ENCODE peak calls at places on chromosomes 5 and 9, in seven cellular contexts. K is IMR-90, F is mesenchymal stem cell, P is mesendoderm, Z is H1, A is trophoblast cell, Q is H9. T is an unnamed sample.

GRCh38 chr5:154542581-154542980 is 64.6 kb upstream of the HAND1 start:
- DNase-seq in K (no peak), Q (no peak), P (no peak), F (no peak), A (no peak), Z (no peak), T (no peak)

GRCh38 chr5:41522193-41522786 is 11.9 kb upstream of the PLCXD3 start:
- DNase-seq in F (no peak), Z (no peak), Q (no peak), A (no peak), P (peak; percentile 72), K (no peak), T (no peak)

GRCh38 chr5:179051784-179052183 is 8.4 kb upstream of the ZNF354C start:
- DNase-seq in P (no peak), Q (no peak), A (peak; percentile 70), K (no peak), Z (no peak), F (no peak), T (no peak)

GRCh38 chr9:126698756-126699155 is 85.0 kb downstream of the LMX1B start:
- DNase-seq in Z (no peak), F (no peak), A (no peak), K (no peak), P (no peak), Q (no peak), T (no peak)

GRCh38 chr5:156402387-156402921 is 75.5 kb downstream of the SGCD start:
- DNase-seq in P (peak; percentile 83), Q (peak; percentile 72), K (no peak), Z (peak; percentile 9), A (no peak), F (peak; percentile 51), T (peak; percentile 33)

GRCh38 chr5:61866930-61867329 is 439.1 kb upstream of the KIF2A start:
- DNase-seq in Q (no peak), A (no peak), P (no peak), K (peak; percentile 38), Z (no peak), F (peak; percentile 69), T (no peak)

GRCh38 chr5:125696762-125697161 is 726.4 kb upstream of the GRAMD2B start:
- DNase-seq in K (peak; percentile 87), Z (no peak), P (no peak), Q (no peak), A (peak; percentile 16), F (peak; percentile 45), T (no peak)

GRCh38 chr5:132510076-132510475 is 19.5 kb upstream of the IRF1 start:
- DNase-seq in F (peak; percentile 97), Z (no peak), Q (no peak), K (peak; percentile 96), A (no peak), P (no peak), T (no peak)

GRCh38 chr9:101254733-101255473 is 129.9 kb downstream of the BAAT start:
- DNase-seq in A (no peak), K (no peak), P (no peak), F (no peak), Q (no peak), Z (no peak), T (no peak)

GRCh38 chr5:19235101-19235584 is 752.9 kb downstream of the CDH18 start:
- DNase-seq in Q (no peak), A (no peak), Z (no peak), K (no peak), P (no peak), F (peak; percentile 24), T (no peak)

GRCh38 chr9:136050706-136051567 is 44.2 kb downstream of the NACC2 start:
- DNase-seq in P (peak; percentile 34), Q (peak; percentile 48), Z (no peak), K (peak; percentile 16), F (peak; percentile 53), A (no peak), T (peak; percentile 40)

GRCh38 chr9:136051568-136052432 is 43.3 kb downstream of the NACC2 start:
- DNase-seq in A (peak; percentile 89), K (peak; percentile 94), P (peak; percentile 86), Q (peak; percentile 79), F (peak; percentile 98), Z (peak; percentile 50), T (peak; percentile 53)

GRCh38 chr9:136052991-136053756 is 41.9 kb downstream of the NACC2 start:
- DNase-seq in Z (no peak), P (peak; percentile 43), A (no peak), K (no peak), Q (peak; percentile 62), F (peak; percentile 32), T (no peak)

GRCh38 chr9:136053757-136054142 is 41.3 kb downstream of the NACC2 start:
- DNase-seq in F (no peak), Z (no peak), P (no peak), Q (no peak), A (no peak), K (no peak), T (no peak)

DNA sequence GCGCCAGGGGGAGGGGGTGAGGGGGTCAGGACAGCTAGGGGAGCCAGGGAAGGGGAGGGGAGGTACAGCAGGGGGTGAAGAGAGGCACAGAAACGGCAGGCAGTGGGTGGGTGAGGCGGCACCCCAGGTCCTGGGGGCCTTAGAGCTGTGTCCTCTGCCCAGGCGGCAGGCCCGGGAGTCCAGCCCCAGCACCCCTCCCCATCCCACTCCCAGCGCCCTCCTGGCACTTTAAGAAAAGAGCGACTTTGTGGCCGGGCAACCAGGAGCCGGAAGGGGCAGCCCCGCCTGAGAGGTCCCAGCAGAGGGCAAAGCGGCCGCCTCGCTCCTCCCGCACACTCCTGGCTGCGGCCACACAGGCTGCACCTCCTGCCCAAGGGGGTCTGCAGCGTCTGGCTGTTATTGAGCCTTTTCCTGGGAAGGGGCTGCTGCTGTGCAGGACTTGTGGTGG is 42.6 kb downstream of the NACC2 start:
- DNase-seq in P (no peak), Z (no peak), A (no peak), K (no peak), Q (peak; percentile 67), F (no peak), T (no peak)
- H2AK5ac ChIP-seq in P (peak overlapping the region; percentile 45), Z (peak overlapping the region; percentile 70), A (peak overlapping the region; percentile 11), K (peak overlapping the region; percentile 96), Q (no peak overlapping the region), F (peak overlapping the region; percentile 96), T (peak overlapping the region; percentile 96)

DNA sequence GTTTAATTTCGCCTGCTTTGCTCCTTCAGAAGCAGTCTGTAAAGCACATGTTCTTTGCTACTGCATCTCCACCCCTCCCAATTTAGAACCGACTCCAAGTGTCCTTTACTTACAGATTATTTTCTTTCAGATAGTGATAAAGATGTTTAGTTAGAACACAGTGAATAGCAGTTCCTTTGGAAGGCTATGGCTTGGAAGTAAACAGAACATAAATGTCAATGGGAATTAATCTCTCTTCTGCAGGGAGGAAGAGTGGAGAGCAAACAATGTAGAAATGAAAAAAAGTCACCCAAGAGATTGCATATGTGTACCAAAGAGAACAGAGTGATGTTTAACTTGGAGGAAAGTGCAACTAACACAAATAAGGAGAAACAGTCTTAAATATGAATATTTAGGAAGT is 4.2 kb upstream of the CARTPT start:
- DNase-seq in K (no peak), A (no peak), P (no peak), Q (no peak), F (no peak), Z (no peak), T (no peak)
- H3K27me3 ChIP-seq in K (peaks cover 18% of the 10 kb centered on the region), A (peaks cover 10% of the 10 kb centered on the region), P (peaks cover 4% of the 10 kb centered on the region), Q (peaks cover 14% of the 10 kb centered on the region), F (peaks cover 35% of the 10 kb centered on the region), Z (peaks cover 22% of the 10 kb centered on the region), T (peaks cover 20% of the 10 kb centered on the region)

GRCh38 chr5:110824936-110825441 is 86.2 kb downstream of the SLC25A46 start:
- DNase-seq in P (no peak), Z (no peak), Q (no peak), A (no peak), K (no peak), F (no peak), T (no peak)

DNA sequence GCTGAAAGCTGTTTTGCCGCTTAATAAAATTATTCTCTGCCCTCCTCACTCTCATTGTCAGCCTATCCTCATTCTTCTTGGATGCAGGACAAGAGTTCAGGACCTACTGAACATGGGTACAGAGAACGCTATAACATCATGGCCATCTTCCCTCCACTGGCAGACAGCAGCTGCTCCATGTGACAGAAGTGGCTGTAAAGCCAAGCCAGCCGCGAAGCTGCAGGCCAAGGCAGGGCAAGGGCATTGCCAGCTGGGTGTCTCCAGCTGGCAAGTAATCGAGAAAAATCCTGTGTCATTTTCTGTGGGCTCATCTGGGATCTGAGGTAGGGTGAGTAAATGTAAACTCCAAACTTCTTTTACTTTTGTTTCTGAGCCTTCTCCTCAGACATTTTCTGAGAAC is 84.8 kb downstream of the SLC25A46 start:
- DNase-seq in K (no peak), F (no peak), P (no peak), A (no peak), Z (no peak), Q (no peak), T (no peak)
- H2AK5ac ChIP-seq in K (no peak overlapping the region), F (no peak overlapping the region), P (no peak overlapping the region), A (no peak overlapping the region), Z (no peak overlapping the region), Q (no peak overlapping the region), T (no peak overlapping the region)

DNA sequence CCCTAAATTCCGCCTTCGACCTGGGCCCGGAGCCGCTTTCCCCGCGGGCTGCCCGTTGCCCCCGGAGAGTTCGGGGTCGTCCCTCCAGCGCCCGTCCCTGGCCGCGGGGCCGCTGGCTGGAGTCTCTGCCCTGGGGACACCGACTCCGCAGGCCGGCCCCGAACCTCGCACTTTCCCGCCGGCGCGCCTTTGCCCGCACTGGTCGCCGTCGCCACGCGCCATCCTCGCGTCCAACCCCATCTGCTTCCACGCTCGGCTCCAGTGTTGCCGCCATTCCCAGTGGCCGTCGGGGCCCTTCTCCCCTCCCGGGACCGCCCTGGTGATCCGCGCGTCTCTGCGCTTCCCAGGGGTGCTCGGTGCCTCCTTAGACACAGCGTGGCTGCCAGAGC is 11.0 kb downstream of the LHX3 start:
- DNase-seq in K (no peak), Q (no peak), P (no peak), F (no peak), Z (no peak), A (no peak), T (no peak)
- H3K27me3 ChIP-seq in K (peaks cover 88% of the 10 kb centered on the region), Q (peaks cover 74% of the 10 kb centered on the region), P (peaks cover 60% of the 10 kb centered on the region), F (peaks cover 89% of the 10 kb centered on the region), Z (peaks cover 92% of the 10 kb centered on the region), A (peaks cover 69% of the 10 kb centered on the region), T (peaks cover 58% of the 10 kb centered on the region)

GRCh38 chr9:129102095-129102525 is 8.5 kb downstream of the CRAT start:
- DNase-seq in Z (no peak), P (no peak), A (no peak), Q (no peak), K (no peak), F (no peak), T (no peak)
- H2AK5ac ChIP-seq in Z (no peak overlapping the region), P (no peak overlapping the region), A (no peak overlapping the region), Q (no peak overlapping the region), K (no peak overlapping the region), F (no peak overlapping the region), T (peak overlapping the region; percentile 92)

GRCh38 chr5:58898538-58898937 is 315.7 kb downstream of the RAB3C start:
- DNase-seq in A (no peak), Q (no peak), K (no peak), P (peak; percentile 76), Z (no peak), F (no peak), T (no peak)
- H3K27me3 ChIP-seq in A (no peaks in the 10 kb centered on the region), Q (no peaks in the 10 kb centered on the region), K (peaks cover 10% of the 10 kb centered on the region), P (no peaks in the 10 kb centered on the region), Z (no peaks in the 10 kb centered on the region), F (no peaks in the 10 kb centered on the region), T (no peaks in the 10 kb centered on the region)

GRCh38 chr9:33049680-33050361 is 24.7 kb downstream of the DNAJA1 start:
- DNase-seq in Q (no peak), K (no peak), F (no peak), P (no peak), A (no peak), Z (no peak), T (no peak)
- H2AK5ac ChIP-seq in Q (no peak overlapping the region), K (no peak overlapping the region), F (no peak overlapping the region), P (no peak overlapping the region), A (no peak overlapping the region), Z (no peak overlapping the region), T (no peak overlapping the region)

T was measured in neuronal stem cell.